ENCODE peak calls at places on chromosomes 2 and 18, in five cellular contexts. One of them, this sample, is unnamed.

GRCh38 chr2:232286011-232286868 is 92.3 kb upstream of the ALPP start:
- DNase-seq in CD8-positive, alpha-beta memory T cell: no peak
- DNase-seq in AG20443: no peak
- DNase-seq in fibroblast of mammary gland: no peak
- DNase-seq in naive thymus-derived CD8-positive, alpha-beta T cell: peak; percentile 28
- DNase-seq in this sample: no peak

GRCh38 chr2:50582164-50582563 is 449.8 kb downstream of the NRXN1 start:
- DNase-seq in naive thymus-derived CD8-positive, alpha-beta T cell: no peak
- DNase-seq in AG20443: no peak
- DNase-seq in fibroblast of mammary gland: no peak
- DNase-seq in CD8-positive, alpha-beta memory T cell: no peak
- DNase-seq in this sample: no peak

GRCh38 chr2:61763605-61764034 is 90.2 kb downstream of the FAM161A start:
- DNase-seq in naive thymus-derived CD8-positive, alpha-beta T cell: no peak
- DNase-seq in CD8-positive, alpha-beta memory T cell: no peak
- DNase-seq in AG20443: peak; percentile 82
- DNase-seq in fibroblast of mammary gland: peak; percentile 89
- DNase-seq in this sample: peak; percentile 89

GRCh38 chr18:58267493-58267892 is 223.5 kb downstream of the NEDD4L start:
- DNase-seq in naive thymus-derived CD8-positive, alpha-beta T cell: no peak
- DNase-seq in CD8-positive, alpha-beta memory T cell: no peak
- DNase-seq in fibroblast of mammary gland: peak; percentile 72
- DNase-seq in AG20443: no peak
- DNase-seq in this sample: no peak

GRCh38 chr2:53913721-53914120 is 54.0 kb upstream of the GPR75 start:
- DNase-seq in fibroblast of mammary gland: peak; percentile 68
- DNase-seq in naive thymus-derived CD8-positive, alpha-beta T cell: peak; percentile 35
- DNase-seq in AG20443: peak; percentile 27
- DNase-seq in CD8-positive, alpha-beta memory T cell: no peak
- DNase-seq in this sample: peak; percentile 62

GRCh38 chr2:101119431-101119830 is 31.8 kb downstream of the TBC1D8 start:
- DNase-seq in AG20443: peak; percentile 71
- DNase-seq in CD8-positive, alpha-beta memory T cell: no peak
- DNase-seq in naive thymus-derived CD8-positive, alpha-beta T cell: no peak
- DNase-seq in fibroblast of mammary gland: peak; percentile 76
- DNase-seq in this sample: peak; percentile 69

GRCh38 chr2:8667896-8668512 is 13.9 kb upstream of the ID2 start:
- DNase-seq in naive thymus-derived CD8-positive, alpha-beta T cell: no peak
- DNase-seq in CD8-positive, alpha-beta memory T cell: no peak
- DNase-seq in fibroblast of mammary gland: no peak
- DNase-seq in AG20443: no peak
- DNase-seq in this sample: no peak

GRCh38 chr2:202608142-202608852 is 26.5 kb upstream of the FAM117B start:
- DNase-seq in CD8-positive, alpha-beta memory T cell: no peak
- DNase-seq in naive thymus-derived CD8-positive, alpha-beta T cell: no peak
- DNase-seq in AG20443: no peak
- DNase-seq in fibroblast of mammary gland: no peak
- DNase-seq in this sample: no peak

GRCh38 chr2:54615832-54616534 is 107.5 kb upstream of the EML6 start:
- DNase-seq in AG20443: no peak
- DNase-seq in naive thymus-derived CD8-positive, alpha-beta T cell: no peak
- DNase-seq in fibroblast of mammary gland: no peak
- DNase-seq in CD8-positive, alpha-beta memory T cell: no peak
- DNase-seq in this sample: no peak

GRCh38 chr2:39739386-39739785 is 39.7 kb downstream of the THUMPD2 start:
- DNase-seq in naive thymus-derived CD8-positive, alpha-beta T cell: no peak
- DNase-seq in fibroblast of mammary gland: no peak
- DNase-seq in CD8-positive, alpha-beta memory T cell: no peak
- DNase-seq in AG20443: no peak
- DNase-seq in this sample: no peak

GRCh38 chr2:241870611-241871537 is 1.3 kb downstream of the RTP5 start:
- DNase-seq in naive thymus-derived CD8-positive, alpha-beta T cell: peak; percentile 63
- DNase-seq in CD8-positive, alpha-beta memory T cell: peak; percentile 45
- DNase-seq in AG20443: no peak
- DNase-seq in fibroblast of mammary gland: no peak
- DNase-seq in this sample: no peak

GRCh38 chr18:24342347-24342746 is 55.3 kb downstream of the OSBPL1A start:
- DNase-seq in CD8-positive, alpha-beta memory T cell: no peak
- DNase-seq in naive thymus-derived CD8-positive, alpha-beta T cell: no peak
- DNase-seq in fibroblast of mammary gland: no peak
- DNase-seq in AG20443: no peak
- DNase-seq in this sample: peak; percentile 59

This sample was measured in HCEC 1CT.